ENCODE peak calls at places on chromosomes 5 and 9, in nine cellular contexts. N is foreskin fibroblast; F is choroid plexus epithelial cell; T is A549; R is retinal pigment epithelial cell; O is neuronal stem cell; U is fibroblast of the aortic adventitia; X is CD4-positive, CD25-positive, alpha-beta regulatory T cell; W is bronchial epithelial cell. E is an unnamed sample.

GRCh38 chr9:126947529-126947928 is 32.9 kb downstream of the RALGPS1 start:
- DNase-seq in N (no peak), F (no peak), T (no peak), R (no peak), O (no peak), U (no peak), X (peak; percentile 31), W (no peak), E (no peak)

GRCh38 chr5:107215581-107215980 is 455.2 kb downstream of the EFNA5 start:
- DNase-seq in N (no peak), F (no peak), T (peak; percentile 2), R (no peak), O (no peak), U (no peak), X (no peak), W (peak; percentile 56), E (peak; percentile 2)

GRCh38 chr9:75106856-75107255 is 18.5 kb downstream of the OSTF1 start:
- DNase-seq in N (no peak), F (no peak), T (no peak), R (no peak), O (no peak), U (peak; percentile 40), X (no peak), W (no peak), E (peak; percentile 81)

GRCh38 chr9:136625101-136626065 is 37.3 kb upstream of the EGFL7 start:
- DNase-seq in N (no peak), F (peak; percentile 73), T (peak; percentile 66), R (no peak), O (no peak), U (peak; percentile 33), X (no peak), W (peak; percentile 41), E (peak; percentile 88)

GRCh38 chr9:111919875-111920274 is 23.3 kb downstream of the UGCG start:
- DNase-seq in N (no peak), F (no peak), T (no peak), R (no peak), O (no peak), U (no peak), X (no peak), W (no peak), E (no peak)

GRCh38 chr5:179120421-179120861 is 60.3 kb downstream of the ZNF354C start:
- DNase-seq in N (no peak), F (no peak), T (no peak), R (no peak), O (no peak), U (no peak), X (no peak), W (no peak), E (no peak)

GRCh38 chr5:3856036-3856435 is 260.4 kb downstream of the IRX1 start:
- DNase-seq in N (no peak), F (no peak), T (no peak), R (no peak), O (no peak), U (no peak), X (no peak), W (peak; percentile 27), E (no peak)

GRCh38 chr5:77859306-77859705 is 83.2 kb upstream of the TBCA start:
- DNase-seq in N (no peak), F (no peak), T (no peak), R (no peak), O (no peak), U (no peak), X (no peak), W (no peak), E (peak; percentile 7)

GRCh38 chr5:180860273-180860886 is 696 bp downstream of the ZFP62 start:
- DNase-seq in N (peak; percentile 16), F (peak; percentile 14), T (peak; percentile 82), R (no peak), O (no peak), U (peak; percentile 32), X (peak; percentile 86), W (peak; percentile 55), E (no peak)

GRCh38 chr9:125540497-125540896 is 166.5 kb downstream of the MAPKAP1 start:
- DNase-seq in N (no peak), F (no peak), T (peak; percentile 37), R (peak; percentile 69), O (no peak), U (no peak), X (no peak), W (peak; percentile 93), E (no peak)

GRCh38 chr9:85900504-85901201 is 40.3 kb upstream of the NAA35 start:
- DNase-seq in N (peak; percentile 13), F (peak; percentile 74), T (peak; percentile 65), R (peak; percentile 2), O (peak; percentile 15), U (peak; percentile 46), X (peak; percentile 51), W (peak; percentile 41), E (peak; percentile 54)

GRCh38 chr5:171633776-171634470 is 151.7 kb upstream of the SMIM23 start:
- DNase-seq in N (no peak), F (no peak), T (no peak), R (no peak), O (no peak), U (no peak), X (no peak), W (no peak), E (no peak)

GRCh38 chr9:80842383-80842782 is 847.0 kb downstream of the TLE1 start:
- DNase-seq in N (no peak), F (peak; percentile 52), T (no peak), R (no peak), O (no peak), U (peak; percentile 7), X (no peak), W (peak; percentile 1), E (no peak)

GRCh38 chr5:179137643-179138567 is 77.7 kb downstream of the ZNF354C start:
- DNase-seq in N (no peak), F (peak; percentile 66), T (no peak), R (no peak), O (no peak), U (no peak), X (no peak), W (no peak), E (no peak)

GRCh38 chr5:168401880-168402279 is 84.4 kb upstream of the RARS1 start:
- DNase-seq in N (no peak), F (no peak), T (no peak), R (no peak), O (no peak), U (no peak), X (no peak), W (peak; percentile 83), E (no peak)

GRCh38 chr5:15450473-15450872 is 49.5 kb upstream of the FBXL7 start:
- DNase-seq in N (no peak), F (no peak), T (no peak), R (no peak), O (no peak), U (no peak), X (no peak), W (no peak), E (no peak)

GRCh38 chr9:14314424-14314928 is 535 bp upstream of the NFIB start:
- DNase-seq in N (peak; percentile 65), F (peak; percentile 96), T (peak; percentile 96), R (peak; percentile 79), O (no peak), U (peak; percentile 96), X (no peak), W (peak; percentile 89), E (peak; percentile 96)

GRCh38 chr9:135728436-135729110 is 26.6 kb downstream of the KCNT1 start:
- DNase-seq in N (no peak), F (no peak), T (no peak), R (no peak), O (no peak), U (no peak), X (no peak), W (no peak), E (no peak)

GRCh38 chr5:37892571-37892970 is 52.7 kb upstream of the GDNF start:
- DNase-seq in N (no peak), F (no peak), T (no peak), R (no peak), O (no peak), U (no peak), X (no peak), W (no peak), E (no peak)
- H3K4me3 ChIP-seq in N (no peak overlapping the region), F (no peak overlapping the region), T (no peak overlapping the region), R (no peak overlapping the region), O (no peak overlapping the region), U (no peak overlapping the region), X (no peak overlapping the region), W (no peak overlapping the region), E (no peak overlapping the region)

GRCh38 chr5:36596756-36597155 is 9.7 kb upstream of the SLC1A3 start:
- DNase-seq in N (no peak), F (no peak), T (no peak), R (no peak), O (no peak), U (no peak), X (no peak), W (no peak), E (no peak)
- H3K4me3 ChIP-seq in N (no peak overlapping the region), F (no peak overlapping the region), T (no peak overlapping the region), R (no peak overlapping the region), O (no peak overlapping the region), U (no peak overlapping the region), X (no peak overlapping the region), W (no peak overlapping the region), E (no peak overlapping the region)

GRCh38 chr5:32713396-32714381 is 2.6 kb downstream of the NPR3 start:
- DNase-seq in N (peak; percentile 39), F (peak; percentile 26), T (no peak), R (no peak), O (peak; percentile 30), U (peak; percentile 68), X (no peak), W (peak; percentile 64), E (no peak)

GRCh38 chr5:32711693-32712462 is 757 bp downstream of the NPR3 start:
- DNase-seq in N (peak; percentile 48), F (peak; percentile 25), T (peak; percentile 52), R (no peak), O (peak; percentile 32), U (peak; percentile 65), X (no peak), W (no peak), E (no peak)

GRCh38 chr5:32714836-32715235 is 3.7 kb downstream of the NPR3 start:
- DNase-seq in N (no peak), F (peak; percentile 67), T (no peak), R (no peak), O (no peak), U (peak; percentile 53), X (no peak), W (no peak), E (no peak)

GRCh38 chr5:32710859-32711692 is at the start of gene NPR3:
- DNase-seq in N (peak; percentile 54), F (peak; percentile 61), T (peak; percentile 68), R (no peak), O (no peak), U (peak; percentile 80), X (peak; percentile 16), W (no peak), E (peak; percentile 40)

GRCh38 chr5:32712463-32713395 is 1.6 kb downstream of the NPR3 start:
- DNase-seq in N (peak; percentile 30), F (no peak), T (no peak), R (no peak), O (peak; percentile 8), U (peak; percentile 57), X (no peak), W (no peak), E (no peak)
- H3K4me3 ChIP-seq in N (peak overlapping the region; percentile 95), F (peak overlapping the region; percentile 50), T (peak overlapping the region; percentile 70), R (peak overlapping the region; percentile 52), O (no peak overlapping the region), U (peak overlapping the region; percentile 75), X (no peak overlapping the region), W (no peak overlapping the region), E (peak overlapping the region; percentile 60)

DNA sequence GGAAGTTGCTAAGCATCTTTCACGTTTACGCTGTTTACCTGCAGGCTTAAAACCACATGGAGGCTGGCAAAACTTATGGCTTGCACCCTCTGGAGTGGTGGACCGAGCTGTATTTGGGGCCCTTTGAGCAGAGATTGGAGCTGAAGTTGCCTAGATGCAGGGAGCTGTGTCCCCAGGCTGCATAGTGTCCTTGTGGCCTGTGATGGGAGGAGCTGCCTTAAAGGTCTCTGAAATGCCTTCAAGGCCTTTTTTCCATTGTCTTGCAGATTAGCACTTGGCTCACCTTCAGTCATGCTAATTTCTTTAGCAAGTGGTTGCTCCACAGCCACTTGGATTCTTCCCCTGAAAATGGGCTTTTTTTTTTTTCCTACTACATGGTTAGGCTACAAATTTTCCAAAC is 81.5 kb upstream of the CHD1 start:
- DNase-seq in N (no peak), F (no peak), T (no peak), R (no peak), O (no peak), U (no peak), X (no peak), W (no peak), E (no peak)
- H3K4me3 ChIP-seq in N (no peak overlapping the region), F (no peak overlapping the region), T (no peak overlapping the region), R (no peak overlapping the region), O (no peak overlapping the region), U (no peak overlapping the region), X (no peak overlapping the region), W (no peak overlapping the region), E (no peak overlapping the region)

E was measured in fibroblast of pulmonary artery.